ENCODE peak calls at places on chromosomes 4 and X, in eight cellular contexts. K, S, X, T, Q, V, F and B are unnamed samples.

GRCh38 chr4:102675142-102675541 is 85.6 kb downstream of the MANBA start:
- DNase-seq in F (no peak), V (no peak), X (no peak), Q (no peak), T (no peak), S (no peak), K (no peak), B (no peak)

GRCh38 chr4:14560577-14560976 is 441.7 kb upstream of the CPEB2 start:
- DNase-seq in Q (no peak), K (no peak), X (no peak), F (no peak), T (no peak), S (no peak), V (no peak), B (no peak)

GRCh38 chr4:108166441-108167315 is 2.1 kb downstream of the LEF1 start:
- DNase-seq in T (peak; percentile 73), Q (no peak), F (no peak), X (no peak), V (no peak), K (peak; percentile 17), S (no peak), B (no peak)

GRCh38 chrX:143621276-143621675 is 14.6 kb downstream of the SLITRK4 start:
- DNase-seq in T (no peak), F (no peak), K (no peak), S (no peak), V (no peak), Q (no peak), X (no peak), B (no peak)

GRCh38 chr4:190014771-190015537 is 12.1 kb downstream of the FRG2 start:
- DNase-seq in X (no peak), Q (no peak), S (no peak), K (no peak), V (no peak), F (no peak), T (peak; percentile 45), B (no peak)

GRCh38 chrX:38009641-38010040 is 3.3 kb downstream of the SYTL5 start:
- DNase-seq in S (no peak), X (no peak), K (no peak), F (no peak), Q (no peak), V (no peak), T (no peak), B (no peak)

GRCh38 chr4:6753103-6753560 is 29.4 kb upstream of the KIAA0232 start:
- DNase-seq in Q (no peak), T (peak; percentile 63), V (no peak), X (no peak), S (peak; percentile 83), F (no peak), K (no peak), B (peak; percentile 67)

GRCh38 chr4:82947498-82947897 is 47.0 kb downstream of the THAP9 start:
- DNase-seq in X (no peak), S (no peak), K (no peak), F (no peak), Q (no peak), T (no peak), V (no peak), B (no peak)

GRCh38 chr4:112518675-112519074 is 2.7 kb upstream of the NEUROG2 start:
- DNase-seq in S (no peak), T (no peak), Q (no peak), F (no peak), X (no peak), K (no peak), V (no peak), B (no peak)

GRCh38 chr4:84497835-84498202 is 1.3 kb downstream of the NKX6-1 start:
- DNase-seq in V (no peak), F (no peak), S (no peak), Q (no peak), X (no peak), T (no peak), K (no peak), B (no peak)

GRCh38 chr4:184387351-184387750 is 87.0 kb downstream of the IRF2 start:
- DNase-seq in X (no peak), T (no peak), K (no peak), F (no peak), V (no peak), S (no peak), Q (no peak), B (no peak)

GRCh38 chr4:184386271-184386781 is 88.0 kb downstream of the IRF2 start:
- DNase-seq in T (peak; percentile 84), X (no peak), V (no peak), K (no peak), Q (no peak), S (no peak), F (no peak), B (peak; percentile 95)

GRCh38 chr4:184384056-184384809 is 90.1 kb downstream of the IRF2 start:
- DNase-seq in V (no peak), Q (peak; percentile 73), K (peak; percentile 36), X (no peak), T (no peak), S (no peak), F (no peak), B (peak; percentile 90)

GRCh38 chr4:184384810-184385557 is 89.4 kb downstream of the IRF2 start:
- DNase-seq in F (no peak), V (no peak), Q (no peak), K (no peak), S (no peak), X (no peak), T (no peak), B (peak; percentile 52)

DNA sequence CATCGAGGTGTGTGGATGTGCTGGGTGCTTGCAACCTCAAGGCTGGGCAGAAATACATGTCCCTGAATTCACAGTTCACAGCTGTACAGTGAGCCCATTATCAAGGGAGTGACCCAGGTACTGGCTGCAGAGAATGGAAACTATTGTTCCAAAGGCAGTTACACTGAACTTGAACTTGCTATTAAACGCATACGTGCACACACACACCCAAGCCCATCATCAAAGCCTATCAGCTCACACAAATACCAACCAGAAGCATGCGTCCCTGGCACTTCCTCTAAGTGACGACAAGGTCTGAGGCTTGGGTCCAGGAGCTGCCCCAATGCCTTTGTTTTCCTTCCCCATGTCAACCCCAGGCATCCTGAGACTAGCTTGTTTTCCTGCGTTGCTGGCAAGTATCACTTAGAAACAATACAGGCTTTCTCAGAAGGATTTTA is 88.6 kb downstream of the IRF2 start:
- DNase-seq in Q (no peak), F (no peak), V (no peak), S (no peak), K (no peak), X (no peak), T (no peak), B (peak; percentile 97)
- H3K4me1 ChIP-seq in Q (peaks cover 84% of the 10 kb centered on the region), F (peaks cover 16% of the 10 kb centered on the region), V (peaks cover 10% of the 10 kb centered on the region), S (peaks cover 42% of the 10 kb centered on the region), K (peaks cover 49% of the 10 kb centered on the region), X (peaks cover 30% of the 10 kb centered on the region), T (peaks cover 30% of the 10 kb centered on the region), B (peaks cover 24% of the 10 kb centered on the region)

DNA sequence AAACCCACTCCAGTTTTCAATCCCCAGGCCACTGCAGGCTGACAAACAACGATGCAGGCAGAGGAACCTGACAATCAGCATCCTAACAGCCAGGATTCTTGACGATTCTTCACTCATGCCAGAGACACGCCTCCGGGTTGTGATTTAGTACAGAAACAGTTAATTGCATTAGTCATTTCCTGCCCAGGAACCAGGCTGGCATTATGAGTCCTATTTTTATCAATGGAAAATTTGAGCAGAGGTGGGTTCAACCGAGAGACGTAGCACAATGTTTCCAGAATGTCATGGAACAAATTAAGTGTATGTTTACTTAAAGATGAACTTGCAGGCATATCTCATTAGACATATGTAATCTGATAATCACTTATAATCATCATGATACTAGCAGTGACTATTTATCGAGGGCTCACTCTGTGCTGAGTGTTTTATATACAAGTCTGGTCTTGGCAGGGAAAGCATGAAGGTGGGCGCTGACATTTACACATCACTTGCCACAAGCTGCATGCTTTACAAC is 159.7 kb downstream of the NSUN7 start:
- DNase-seq in T (no peak), V (no peak), X (no peak), S (no peak), F (peak; percentile 90), K (no peak), Q (no peak), B (no peak)
- H3K4me3 ChIP-seq in T (no peak overlapping the region), V (no peak overlapping the region), X (no peak overlapping the region), S (no peak overlapping the region), F (peak overlapping the region; percentile 14), K (no peak overlapping the region), Q (no peak overlapping the region), B (no peak overlapping the region)

GRCh38 chrX:130300010-130300282 is 31.2 kb upstream of the ZNF280C start:
- DNase-seq in V (no peak), X (no peak), K (no peak), Q (no peak), T (no peak), S (no peak), F (no peak), B (no peak)
- H3K4me1 ChIP-seq in V (no peaks in the 10 kb centered on the region), X (no peaks in the 10 kb centered on the region), K (no peaks in the 10 kb centered on the region), Q (no peaks in the 10 kb centered on the region), T (peaks cover 9% of the 10 kb centered on the region), S (no peaks in the 10 kb centered on the region), F (no peaks in the 10 kb centered on the region), B (no peaks in the 10 kb centered on the region)

GRCh38 chrX:9471571-9471985 is 6.7 kb downstream of the TBL1X start:
- DNase-seq in X (no peak), F (no peak), K (no peak), S (no peak), T (no peak), V (no peak), Q (no peak), B (no peak)

GRCh38 chrX:9473708-9474107 is 8.8 kb downstream of the TBL1X start:
- DNase-seq in V (no peak), X (no peak), F (no peak), S (no peak), K (no peak), Q (no peak), T (no peak), B (no peak)

GRCh38 chrX:9476810-9477575 is 12.1 kb downstream of the TBL1X start:
- DNase-seq in K (no peak), V (no peak), S (no peak), F (no peak), X (no peak), T (no peak), Q (no peak), B (no peak)

DNA sequence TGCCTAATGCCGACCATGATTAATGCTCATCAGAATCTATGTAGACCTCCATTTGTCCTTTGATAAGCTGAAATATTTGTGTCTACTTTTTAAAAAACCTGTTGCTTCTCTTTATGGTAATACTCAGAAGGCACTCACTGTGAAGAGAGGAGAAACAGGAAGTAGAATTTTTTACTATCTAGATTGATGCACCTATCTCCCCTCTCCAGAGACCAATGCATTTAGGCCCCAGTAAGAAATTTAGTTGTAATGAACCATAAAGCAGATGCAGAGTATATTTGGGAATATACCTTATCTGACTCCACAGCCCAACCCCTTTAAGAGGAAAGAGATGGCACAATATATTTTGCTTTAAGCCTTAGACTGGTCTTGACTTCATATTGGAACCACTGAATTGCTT is 11.1 kb downstream of the TBL1X start:
- DNase-seq in X (no peak), K (no peak), T (no peak), V (no peak), Q (no peak), S (no peak), F (no peak), B (no peak)
- H3K4me3 ChIP-seq in X (no peak overlapping the region), K (no peak overlapping the region), T (no peak overlapping the region), V (no peak overlapping the region), Q (no peak overlapping the region), S (no peak overlapping the region), F (no peak overlapping the region), B (no peak overlapping the region)

GRCh38 chrX:12891915-12892506 is 14.4 kb upstream of the TLR8 start:
- DNase-seq in T (no peak), K (no peak), X (no peak), V (no peak), Q (no peak), F (no peak), S (no peak), B (no peak)
- H3K4me1 ChIP-seq in T (no peaks in the 10 kb centered on the region), K (no peaks in the 10 kb centered on the region), X (no peaks in the 10 kb centered on the region), V (no peaks in the 10 kb centered on the region), Q (no peaks in the 10 kb centered on the region), F (no peaks in the 10 kb centered on the region), S (no peaks in the 10 kb centered on the region), B (no peaks in the 10 kb centered on the region)

GRCh38 chr4:81032174-81032551 is 1.7 kb downstream of the BMP3 start:
- DNase-seq in K (no peak), X (no peak), V (no peak), F (no peak), T (no peak), S (no peak), Q (no peak), B (no peak)
- H3K4me3 ChIP-seq in K (no peak overlapping the region), X (no peak overlapping the region), V (no peak overlapping the region), F (no peak overlapping the region), T (no peak overlapping the region), S (peak overlapping the region; percentile 49), Q (no peak overlapping the region), B (no peak overlapping the region)